ENCODE peak calls at places on chromosome 12, in ten cellular contexts. X is NCI-H1105; W is NCI-H524; M is H4; O is Daoy; U is naive B cell; B is AML-193; A is stimulated activated CD4-positive, alpha-beta T cell treated with anti-CD3 and anti-CD28 coated beads, Interleukin-4, amount 100 ng/mL, for 48 hours; C is cardiac fibroblast; V is effector CD4-positive, alpha-beta T cell. R is an unnamed sample.
A peak's percentile ranks its signal among the peaks of the same experiment; 100 is the strongest.

GRCh38 chr12:124637586-124637985 is 70.2 kb upstream of the NCOR2 start:
- DNase-seq in X (no peak), W (no peak), M (no peak), O (no peak), U (no peak), B (no peak), A (no peak), C (no peak), V (no peak), R (no peak)

GRCh38 chr12:71731439-71732356 is 23.0 kb upstream of the RAB21 start:
- DNase-seq in X (no peak), W (peak; percentile 61), M (peak; percentile 34), O (peak; percentile 66), U (no peak), B (no peak), A (no peak), C (peak; percentile 36), V (no peak), R (peak; percentile 93)

GRCh38 chr12:24036438-24037204 is 87.2 kb upstream of the SOX5 start:
- DNase-seq in X (no peak), W (no peak), M (no peak), O (no peak), U (no peak), B (no peak), A (no peak), C (no peak), V (no peak), R (no peak)

GRCh38 chr12:5259523-5259922 is 172.4 kb upstream of the NTF3 start:
- DNase-seq in X (no peak), W (no peak), M (peak; percentile 55), O (peak; percentile 95), U (no peak), B (no peak), A (no peak), C (no peak), V (no peak), R (no peak)

GRCh38 chr12:104707179-104707578 is 250.4 kb downstream of the CHST11 start:
- DNase-seq in X (no peak), W (no peak), M (no peak), O (no peak), U (no peak), B (no peak), A (no peak), C (peak; percentile 33), V (no peak), R (no peak)

GRCh38 chr12:29242921-29243431 is 93.9 kb downstream of the FAR2 start:
- DNase-seq in X (no peak), W (peak; percentile 58), M (no peak), O (peak; percentile 7), U (no peak), B (peak; percentile 48), A (no peak), C (no peak), V (no peak), R (no peak)

GRCh38 chr12:106954462-106955376 is 988 bp upstream of the TMEM263 start:
- DNase-seq in X (no peak), W (peak; percentile 25), M (no peak), O (no peak), U (no peak), B (no peak), A (no peak), C (no peak), V (peak; percentile 9), R (no peak)

GRCh38 chr12:121128908-121129704 is 3.6 kb upstream of the P2RX7 start:
- DNase-seq in X (no peak), W (peak; percentile 27), M (peak; percentile 91), O (peak; percentile 64), U (peak; percentile 80), B (peak; percentile 78), A (peak; percentile 81), C (peak; percentile 45), V (peak; percentile 64), R (peak; percentile 52)

GRCh38 chr12:18849080-18849479 is 111.2 kb downstream of the CAPZA3 start:
- DNase-seq in X (no peak), W (no peak), M (no peak), O (no peak), U (no peak), B (no peak), A (no peak), C (peak; percentile 36), V (no peak), R (peak; percentile 41)

GRCh38 chr12:101700299-101700820 is 2.9 kb downstream of the CHPT1 start:
- DNase-seq in X (no peak), W (no peak), M (no peak), O (no peak), U (no peak), B (peak; percentile 9), A (no peak), C (no peak), V (no peak), R (no peak)

GRCh38 chr12:46342562-46343033 is 30.0 kb downstream of the SLC38A2 start:
- DNase-seq in X (peak; percentile 9), W (peak; percentile 25), M (peak; percentile 69), O (peak; percentile 68), U (peak; percentile 33), B (no peak), A (no peak), C (peak; percentile 58), V (peak; percentile 9), R (peak; percentile 57)

GRCh38 chr12:99386907-99387306 is 260.6 kb upstream of the GARIN6 start:
- DNase-seq in X (no peak), W (peak; percentile 28), M (peak; percentile 65), O (no peak), U (no peak), B (peak; percentile 21), A (no peak), C (peak; percentile 33), V (no peak), R (peak; percentile 44)